ENCODE peak calls at places on chromosome 15, in seven cellular contexts. One of them, this sample, is unnamed. For H3K9me3, the result is how much of the 10 kb centered on the place peaks cover.

GRCh38 chr15:34304613-34305012 is 33.0 kb downstream of the SLC12A6 start:
- DNase-seq in PC-9: no peak
- DNase-seq in neural progenitor cell: no peak
- DNase-seq in astrocyte: peak
- DNase-seq in endothelial cell of umbilical vein: peak
- DNase-seq in GM23248: peak
- DNase-seq in IMR-90: peak
- DNase-seq in this sample: peak

GRCh38 chr15:41997845-41998244 is 23.0 kb downstream of the PLA2G4E start:
- DNase-seq in neural progenitor cell: no peak
- DNase-seq in IMR-90: no peak
- DNase-seq in GM23248: no peak
- DNase-seq in astrocyte: no peak
- DNase-seq in endothelial cell of umbilical vein: no peak
- DNase-seq in PC-9: no peak
- DNase-seq in this sample: no peak

GRCh38 chr15:74653426-74654082 is 37.9 kb downstream of the CLK3 start:
- DNase-seq in PC-9: peak
- DNase-seq in endothelial cell of umbilical vein: peak
- DNase-seq in IMR-90: peak
- DNase-seq in neural progenitor cell: no peak
- DNase-seq in astrocyte: peak
- DNase-seq in GM23248: peak
- DNase-seq in this sample: peak

GRCh38 chr15:77042955-77043920 is 27.7 kb downstream of the TSPAN3 start:
- DNase-seq in neural progenitor cell: no peak
- DNase-seq in IMR-90: no peak
- DNase-seq in endothelial cell of umbilical vein: no peak
- DNase-seq in PC-9: no peak
- DNase-seq in astrocyte: no peak
- DNase-seq in GM23248: no peak
- DNase-seq in this sample: no peak

GRCh38 chr15:64191971-64192830 is 29.4 kb upstream of the PPIB start:
- DNase-seq in neural progenitor cell: peak
- DNase-seq in GM23248: no peak
- DNase-seq in astrocyte: no peak
- DNase-seq in endothelial cell of umbilical vein: no peak
- DNase-seq in IMR-90: no peak
- DNase-seq in PC-9: no peak
- DNase-seq in this sample: no peak

GRCh38 chr15:29050870-29051269 is 165.1 kb downstream of the APBA2 start:
- DNase-seq in endothelial cell of umbilical vein: no peak
- DNase-seq in astrocyte: peak
- DNase-seq in GM23248: peak
- DNase-seq in PC-9: no peak
- DNase-seq in neural progenitor cell: no peak
- DNase-seq in IMR-90: peak
- DNase-seq in this sample: peak

GRCh38 chr15:52503788-52504496 is 24.7 kb downstream of the MYO5A start:
- DNase-seq in IMR-90: peak
- DNase-seq in neural progenitor cell: no peak
- DNase-seq in astrocyte: peak
- DNase-seq in endothelial cell of umbilical vein: no peak
- DNase-seq in PC-9: no peak
- DNase-seq in GM23248: peak
- DNase-seq in this sample: no peak

GRCh38 chr15:32746116-32746857 is 28.5 kb downstream of the GREM1 start:
- DNase-seq in PC-9: no peak
- DNase-seq in IMR-90: no peak
- DNase-seq in endothelial cell of umbilical vein: no peak
- DNase-seq in astrocyte: no peak
- DNase-seq in neural progenitor cell: no peak
- DNase-seq in GM23248: peak
- DNase-seq in this sample: no peak

GRCh38 chr15:37096878-37097568 is 3.3 kb downstream of the MEIS2 start:
- DNase-seq in neural progenitor cell: peak
- DNase-seq in GM23248: peak
- DNase-seq in PC-9: no peak
- DNase-seq in astrocyte: no peak
- DNase-seq in endothelial cell of umbilical vein: peak
- DNase-seq in IMR-90: peak
- DNase-seq in this sample: peak

DNA sequence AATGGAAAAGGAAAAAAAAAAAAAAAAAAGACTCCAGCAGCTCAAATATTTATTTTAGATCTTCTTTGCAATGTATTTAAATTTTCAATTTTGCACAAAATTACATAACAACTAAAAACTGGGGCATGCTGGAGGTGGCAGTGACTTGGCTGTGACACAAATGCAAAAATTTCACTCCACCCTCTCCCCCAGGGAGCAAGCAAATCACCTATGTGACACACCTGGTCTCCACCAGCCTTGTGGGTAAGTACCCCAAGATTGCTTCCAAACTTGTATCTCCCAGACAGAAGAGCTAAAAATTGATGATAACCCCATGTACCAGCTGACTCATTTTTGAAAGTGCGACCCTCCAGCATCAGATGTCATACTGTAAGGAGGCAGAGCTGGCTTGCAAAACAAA is 32.0 kb downstream of the UBE3A start:
- DNase-seq in neural progenitor cell: no peak
- DNase-seq in endothelial cell of umbilical vein: no peak
- DNase-seq in GM23248: no peak
- DNase-seq in PC-9: no peak
- DNase-seq in astrocyte: no peak
- DNase-seq in IMR-90: no peak
- DNase-seq in this sample: no peak
- H3K9me3 ChIP-seq in neural progenitor cell: under half
- H3K9me3 ChIP-seq in endothelial cell of umbilical vein: under half
- H3K9me3 ChIP-seq in GM23248: under half
- H3K9me3 ChIP-seq in PC-9: under half
- H3K9me3 ChIP-seq in astrocyte: under half
- H3K9me3 ChIP-seq in IMR-90: under half
- H3K9me3 ChIP-seq in this sample: under half

GRCh38 chr15:68652141-68652540 is 73.3 kb downstream of the CORO2B start:
- DNase-seq in neural progenitor cell: peak
- DNase-seq in PC-9: no peak
- DNase-seq in GM23248: peak
- DNase-seq in endothelial cell of umbilical vein: no peak
- DNase-seq in IMR-90: no peak
- DNase-seq in astrocyte: no peak
- DNase-seq in this sample: no peak
- H2AFZ ChIP-seq in neural progenitor cell: no peak
- H2AFZ ChIP-seq in PC-9: no peak
- H2AFZ ChIP-seq in GM23248: no peak
- H2AFZ ChIP-seq in endothelial cell of umbilical vein: no peak
- H2AFZ ChIP-seq in IMR-90: no peak
- H2AFZ ChIP-seq in astrocyte: no peak
- H2AFZ ChIP-seq in this sample: no peak

GRCh38 chr15:31397851-31398661 is 71.4 kb downstream of the KLF13 start:
- DNase-seq in IMR-90: no peak
- DNase-seq in PC-9: no peak
- DNase-seq in astrocyte: no peak
- DNase-seq in endothelial cell of umbilical vein: no peak
- DNase-seq in neural progenitor cell: no peak
- DNase-seq in GM23248: no peak
- DNase-seq in this sample: no peak

GRCh38 chr15:31399544-31400171 is 73.0 kb downstream of the KLF13 start:
- DNase-seq in endothelial cell of umbilical vein: no peak
- DNase-seq in GM23248: peak
- DNase-seq in astrocyte: no peak
- DNase-seq in PC-9: no peak
- DNase-seq in IMR-90: peak
- DNase-seq in neural progenitor cell: no peak
- DNase-seq in this sample: no peak

GRCh38 chr15:31400222-31400927 is 73.7 kb downstream of the KLF13 start:
- DNase-seq in GM23248: peak
- DNase-seq in endothelial cell of umbilical vein: no peak
- DNase-seq in astrocyte: no peak
- DNase-seq in PC-9: no peak
- DNase-seq in neural progenitor cell: no peak
- DNase-seq in IMR-90: no peak
- DNase-seq in this sample: no peak

GRCh38 chr15:31398677-31399260 is 72.1 kb downstream of the KLF13 start:
- DNase-seq in PC-9: no peak
- DNase-seq in neural progenitor cell: no peak
- DNase-seq in astrocyte: no peak
- DNase-seq in GM23248: peak
- DNase-seq in endothelial cell of umbilical vein: no peak
- DNase-seq in IMR-90: no peak
- DNase-seq in this sample: no peak

DNA sequence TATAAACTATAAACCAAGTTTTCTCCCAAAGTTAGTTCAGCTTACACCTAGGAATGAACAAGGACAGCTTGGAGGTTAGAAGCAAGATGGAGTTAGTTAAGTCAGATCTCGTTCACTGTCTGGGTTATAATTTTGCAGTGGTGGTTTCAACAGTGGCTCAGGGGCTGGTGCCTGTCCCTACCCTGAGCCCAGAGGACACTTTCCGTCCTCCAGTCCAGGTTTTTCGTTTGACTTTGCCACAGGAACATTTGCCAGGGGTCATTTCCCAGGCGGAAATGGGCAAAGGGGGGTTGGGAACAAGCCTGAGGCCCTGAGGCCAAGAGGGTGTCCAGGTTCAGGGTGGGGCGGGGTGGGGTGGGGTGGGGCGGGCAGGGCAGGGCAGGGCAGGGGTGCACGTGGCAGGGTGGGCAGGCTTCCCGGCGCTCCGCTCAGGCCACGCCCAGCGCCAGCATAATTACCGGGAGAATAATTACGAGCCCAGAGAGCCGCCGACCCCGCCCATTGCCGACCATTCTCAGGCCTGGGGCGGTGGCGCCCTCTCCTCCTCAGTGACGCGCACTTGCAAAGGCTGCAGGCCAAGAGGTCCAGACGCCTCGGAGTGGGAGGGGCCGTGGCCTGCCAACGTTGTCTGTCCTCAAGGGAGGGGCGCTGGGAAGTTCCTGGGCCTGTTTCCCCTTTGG is 70.4 kb downstream of the KLF13 start:
- DNase-seq in endothelial cell of umbilical vein: peak
- DNase-seq in IMR-90: peak
- DNase-seq in PC-9: peak
- DNase-seq in astrocyte: peak
- DNase-seq in neural progenitor cell: peak
- DNase-seq in GM23248: peak
- DNase-seq in this sample: peak
- H3K4me2 ChIP-seq in endothelial cell of umbilical vein: peak
- H3K4me2 ChIP-seq in IMR-90: no peak
- H3K4me2 ChIP-seq in PC-9: no peak
- H3K4me2 ChIP-seq in astrocyte: peak
- H3K4me2 ChIP-seq in neural progenitor cell: peak
- H3K4me2 ChIP-seq in GM23248: peak
- H3K4me2 ChIP-seq in this sample: peak

DNA sequence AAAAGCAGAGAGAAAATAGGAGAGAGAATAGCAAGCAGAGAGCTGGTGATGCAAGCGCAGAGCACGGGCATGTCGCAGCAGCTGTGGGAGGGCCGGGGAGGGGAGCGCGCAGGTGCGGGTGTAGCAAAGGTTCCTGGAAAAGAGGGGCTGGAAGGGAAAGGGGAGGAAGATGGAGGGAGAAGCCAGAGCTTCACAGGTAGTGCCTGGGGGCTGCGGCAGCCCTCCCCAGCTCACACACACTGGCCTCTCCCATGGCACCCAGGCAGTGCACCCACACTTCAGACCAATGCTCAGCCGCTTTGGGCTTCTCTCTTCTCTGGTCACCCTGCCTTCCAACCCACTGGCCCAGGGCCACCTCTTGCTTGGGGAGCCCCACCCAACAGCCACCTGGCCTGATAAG is 72.1 kb downstream of the ADAMTS7 start:
- DNase-seq in astrocyte: no peak
- DNase-seq in endothelial cell of umbilical vein: no peak
- DNase-seq in IMR-90: no peak
- DNase-seq in GM23248: no peak
- DNase-seq in PC-9: no peak
- DNase-seq in neural progenitor cell: no peak
- DNase-seq in this sample: no peak
- H3K9me3 ChIP-seq in astrocyte: under half
- H3K9me3 ChIP-seq in endothelial cell of umbilical vein: under half
- H3K9me3 ChIP-seq in IMR-90: under half
- H3K9me3 ChIP-seq in GM23248: under half
- H3K9me3 ChIP-seq in PC-9: under half
- H3K9me3 ChIP-seq in neural progenitor cell: under half
- H3K9me3 ChIP-seq in this sample: under half

DNA sequence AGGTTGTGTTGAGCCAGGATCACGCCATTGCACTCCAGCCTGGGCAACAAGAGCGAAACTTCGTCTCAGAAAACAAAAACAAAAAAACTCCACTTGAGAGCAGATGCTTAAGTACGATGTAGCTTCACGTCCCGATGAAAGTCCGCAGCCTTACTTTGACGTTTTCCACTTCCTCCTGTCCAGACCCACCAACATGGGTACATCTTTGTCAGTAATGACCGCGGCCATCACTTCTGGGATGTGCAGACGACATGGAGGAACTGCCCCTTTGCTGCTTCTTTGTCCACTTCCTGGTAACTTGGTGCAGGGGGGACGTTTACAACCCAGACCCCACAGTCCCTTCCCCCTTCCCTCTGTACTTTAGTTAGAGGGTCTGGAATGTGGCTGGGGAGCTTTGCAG is 48.7 kb downstream of the CRABP1 start:
- DNase-seq in neural progenitor cell: no peak
- DNase-seq in IMR-90: no peak
- DNase-seq in GM23248: no peak
- DNase-seq in astrocyte: no peak
- DNase-seq in endothelial cell of umbilical vein: no peak
- DNase-seq in PC-9: no peak
- DNase-seq in this sample: no peak
- H2AFZ ChIP-seq in neural progenitor cell: peak
- H2AFZ ChIP-seq in IMR-90: peak
- H2AFZ ChIP-seq in GM23248: peak
- H2AFZ ChIP-seq in astrocyte: no peak
- H2AFZ ChIP-seq in endothelial cell of umbilical vein: no peak
- H2AFZ ChIP-seq in PC-9: no peak
- H2AFZ ChIP-seq in this sample: no peak

GRCh38 chr15:65396283-65396964 is 18.6 kb upstream of the IGDCC3 start:
- DNase-seq in endothelial cell of umbilical vein: no peak
- DNase-seq in IMR-90: no peak
- DNase-seq in neural progenitor cell: peak
- DNase-seq in astrocyte: no peak
- DNase-seq in GM23248: no peak
- DNase-seq in PC-9: no peak
- DNase-seq in this sample: no peak
- H3K4me2 ChIP-seq in endothelial cell of umbilical vein: no peak
- H3K4me2 ChIP-seq in IMR-90: no peak
- H3K4me2 ChIP-seq in neural progenitor cell: peak
- H3K4me2 ChIP-seq in astrocyte: peak
- H3K4me2 ChIP-seq in GM23248: no peak
- H3K4me2 ChIP-seq in PC-9: no peak
- H3K4me2 ChIP-seq in this sample: no peak

This sample was measured in fibroblast of lung.